ENCODE peak calls at places on chromosomes 11 and 22, in seven cellular contexts. One of them, this sample, is unnamed.

GRCh38 chr11:132111781-132112380 is 741.5 kb downstream of the NTM start:
- DNase-seq in A549: no peak
- DNase-seq in HAP-1: no peak
- DNase-seq in astrocyte of the spinal cord: peak
- DNase-seq in skeletal muscle cell: peak
- DNase-seq in neural progenitor cell: no peak
- DNase-seq in tibial nerve: no peak
- DNase-seq in this sample: no peak

GRCh38 chr22:43110927-43111623 is 525 bp downstream of the BIK start:
- DNase-seq in astrocyte of the spinal cord: no peak
- DNase-seq in tibial nerve: no peak
- DNase-seq in neural progenitor cell: peak
- DNase-seq in HAP-1: peak
- DNase-seq in skeletal muscle cell: no peak
- DNase-seq in A549: no peak
- DNase-seq in this sample: no peak

GRCh38 chr11:11856638-11857037 is 14.9 kb downstream of the USP47 start:
- DNase-seq in neural progenitor cell: no peak
- DNase-seq in HAP-1: no peak
- DNase-seq in astrocyte of the spinal cord: peak
- DNase-seq in skeletal muscle cell: no peak
- DNase-seq in A549: no peak
- DNase-seq in tibial nerve: no peak
- DNase-seq in this sample: peak

GRCh38 chr11:82843057-82843795 is 57.0 kb downstream of the PRCP start:
- DNase-seq in neural progenitor cell: no peak
- DNase-seq in A549: no peak
- DNase-seq in tibial nerve: no peak
- DNase-seq in HAP-1: no peak
- DNase-seq in astrocyte of the spinal cord: no peak
- DNase-seq in skeletal muscle cell: no peak
- DNase-seq in this sample: no peak

GRCh38 chr11:11373934-11374333 is 20.9 kb upstream of the CSNK2A3 start:
- DNase-seq in neural progenitor cell: peak
- DNase-seq in astrocyte of the spinal cord: no peak
- DNase-seq in tibial nerve: no peak
- DNase-seq in skeletal muscle cell: no peak
- DNase-seq in A549: no peak
- DNase-seq in HAP-1: no peak
- DNase-seq in this sample: no peak

GRCh38 chr11:26792956-26793355 is 71.1 kb upstream of the SLC5A12 start:
- DNase-seq in HAP-1: no peak
- DNase-seq in tibial nerve: no peak
- DNase-seq in skeletal muscle cell: no peak
- DNase-seq in A549: no peak
- DNase-seq in astrocyte of the spinal cord: peak
- DNase-seq in neural progenitor cell: no peak
- DNase-seq in this sample: no peak

GRCh38 chr11:80937831-80938230 is 1497.0 kb upstream of the TENM4 start:
- DNase-seq in skeletal muscle cell: no peak
- DNase-seq in tibial nerve: no peak
- DNase-seq in astrocyte of the spinal cord: peak
- DNase-seq in A549: no peak
- DNase-seq in HAP-1: no peak
- DNase-seq in neural progenitor cell: no peak
- DNase-seq in this sample: no peak

GRCh38 chr11:84412862-84413261 is 1126.7 kb upstream of the CCDC90B start:
- DNase-seq in skeletal muscle cell: no peak
- DNase-seq in A549: no peak
- DNase-seq in neural progenitor cell: no peak
- DNase-seq in tibial nerve: no peak
- DNase-seq in astrocyte of the spinal cord: no peak
- DNase-seq in HAP-1: no peak
- DNase-seq in this sample: no peak

GRCh38 chr22:49307071-49307830 is 520.4 kb downstream of the BRD1 start:
- DNase-seq in neural progenitor cell: no peak
- DNase-seq in astrocyte of the spinal cord: no peak
- DNase-seq in tibial nerve: no peak
- DNase-seq in HAP-1: no peak
- DNase-seq in skeletal muscle cell: no peak
- DNase-seq in A549: no peak
- DNase-seq in this sample: no peak

GRCh38 chr22:36442506-36443197 is 38.8 kb downstream of the TXN2 start:
- DNase-seq in astrocyte of the spinal cord: no peak
- DNase-seq in neural progenitor cell: no peak
- DNase-seq in skeletal muscle cell: no peak
- DNase-seq in A549: no peak
- DNase-seq in HAP-1: no peak
- DNase-seq in tibial nerve: no peak
- DNase-seq in this sample: no peak

GRCh38 chr11:61700221-61700620 is 20.0 kb downstream of the DAGLA start:
- DNase-seq in tibial nerve: no peak
- DNase-seq in astrocyte of the spinal cord: peak
- DNase-seq in skeletal muscle cell: no peak
- DNase-seq in HAP-1: no peak
- DNase-seq in A549: peak
- DNase-seq in neural progenitor cell: no peak
- DNase-seq in this sample: no peak

GRCh38 chr11:45885274-45885920 is at the start of gene MAPK8IP1:
- DNase-seq in tibial nerve: no peak
- DNase-seq in A549: no peak
- DNase-seq in astrocyte of the spinal cord: no peak
- DNase-seq in neural progenitor cell: peak
- DNase-seq in skeletal muscle cell: no peak
- DNase-seq in HAP-1: peak
- DNase-seq in this sample: peak

GRCh38 chr22:36332623-36333331 is 55.0 kb downstream of the MYH9 start:
- DNase-seq in neural progenitor cell: no peak
- DNase-seq in skeletal muscle cell: peak
- DNase-seq in A549: no peak
- DNase-seq in HAP-1: no peak
- DNase-seq in tibial nerve: no peak
- DNase-seq in astrocyte of the spinal cord: peak
- DNase-seq in this sample: peak

GRCh38 chr11:120336641-120337132 is 474 bp downstream of the ARHGEF12 start:
- DNase-seq in A549: peak
- DNase-seq in HAP-1: peak
- DNase-seq in neural progenitor cell: no peak
- DNase-seq in tibial nerve: no peak
- DNase-seq in astrocyte of the spinal cord: peak
- DNase-seq in skeletal muscle cell: no peak
- DNase-seq in this sample: no peak

DNA sequence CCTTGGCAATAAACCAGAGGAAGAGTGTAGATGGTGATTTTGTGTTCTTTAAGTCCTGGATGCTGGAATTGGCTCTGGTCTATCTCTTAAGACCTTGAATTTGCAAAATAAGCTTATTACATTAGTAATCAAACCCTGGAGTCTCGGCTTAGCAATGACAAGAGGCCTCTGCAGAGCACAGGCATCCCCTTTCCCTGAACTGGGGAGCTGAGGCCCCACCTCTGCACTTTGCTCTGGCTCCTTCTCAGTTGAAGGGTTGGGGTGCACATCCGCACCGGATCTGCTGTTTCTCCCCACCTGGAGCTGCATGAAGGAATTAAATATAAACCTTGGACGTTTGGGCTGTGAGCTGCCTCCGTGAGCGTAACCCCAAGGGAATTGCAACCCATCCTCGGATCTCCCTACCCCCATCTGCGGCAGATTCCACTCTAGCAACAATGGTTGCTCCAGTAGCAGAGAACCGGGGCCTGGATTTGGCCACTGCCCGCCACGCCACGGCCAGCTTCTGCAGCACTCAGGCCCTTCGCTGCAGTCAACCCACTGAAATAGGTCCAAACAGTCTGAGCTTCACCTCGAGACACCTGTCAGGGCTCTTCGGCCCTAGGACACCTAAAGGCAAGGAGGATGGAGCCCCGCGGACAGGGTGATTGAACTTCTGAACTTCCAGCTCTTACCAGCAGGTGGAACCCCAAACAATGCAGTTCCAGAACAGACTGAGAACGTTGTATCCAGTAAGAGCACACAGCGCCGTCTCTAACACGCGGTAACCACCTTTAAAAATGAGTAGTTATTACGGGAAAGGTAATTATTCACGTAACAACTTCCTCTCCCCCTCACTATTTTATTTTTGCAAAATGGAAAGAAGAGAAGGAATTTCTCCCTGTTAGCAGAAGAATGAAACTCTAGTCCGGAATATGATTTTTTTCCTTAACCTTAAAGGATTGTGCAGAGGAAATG is 54.8 kb upstream of the CAPRIN1 start:
- DNase-seq in neural progenitor cell: peak
- DNase-seq in A549: peak
- DNase-seq in skeletal muscle cell: peak
- DNase-seq in tibial nerve: peak
- DNase-seq in HAP-1: peak
- DNase-seq in astrocyte of the spinal cord: peak
- DNase-seq in this sample: peak
- H3K4me3 ChIP-seq in neural progenitor cell: no peak
- H3K4me3 ChIP-seq in A549: peak
- H3K4me3 ChIP-seq in skeletal muscle cell: peak
- H3K4me3 ChIP-seq in tibial nerve: no peak
- H3K4me3 ChIP-seq in HAP-1: no peak
- H3K4me3 ChIP-seq in astrocyte of the spinal cord: no peak
- H3K4me3 ChIP-seq in this sample: no peak

DNA sequence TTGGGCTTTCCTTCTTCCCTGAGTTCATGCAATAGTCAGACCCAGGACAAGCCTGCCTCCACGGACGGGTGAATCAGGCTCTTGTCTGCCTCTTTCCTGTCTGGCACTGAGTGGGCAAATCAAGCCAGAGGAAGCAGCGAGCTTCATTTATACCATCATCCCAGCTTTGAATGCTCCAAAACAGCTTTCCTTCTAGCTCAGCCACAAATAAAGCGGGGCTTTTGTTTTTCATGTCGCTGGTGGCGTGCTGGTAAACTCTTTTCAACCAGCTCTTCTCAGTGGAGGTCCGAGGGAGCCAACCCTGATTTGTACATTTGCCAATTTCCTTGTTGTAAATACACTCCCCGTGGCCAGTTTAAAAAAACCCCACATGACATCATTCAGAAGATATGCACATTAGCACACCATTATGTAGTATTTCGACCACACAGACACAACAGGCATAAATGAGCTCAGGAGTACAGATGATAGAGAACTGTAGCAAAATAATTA is 8.6 kb downstream of the C11orf91 start:
- DNase-seq in astrocyte of the spinal cord: peak
- DNase-seq in A549: peak
- DNase-seq in skeletal muscle cell: peak
- DNase-seq in neural progenitor cell: peak
- DNase-seq in tibial nerve: peak
- DNase-seq in HAP-1: no peak
- DNase-seq in this sample: no peak
- H3K4me3 ChIP-seq in astrocyte of the spinal cord: no peak
- H3K4me3 ChIP-seq in A549: no peak
- H3K4me3 ChIP-seq in skeletal muscle cell: peak
- H3K4me3 ChIP-seq in neural progenitor cell: no peak
- H3K4me3 ChIP-seq in tibial nerve: no peak
- H3K4me3 ChIP-seq in HAP-1: no peak
- H3K4me3 ChIP-seq in this sample: no peak

DNA sequence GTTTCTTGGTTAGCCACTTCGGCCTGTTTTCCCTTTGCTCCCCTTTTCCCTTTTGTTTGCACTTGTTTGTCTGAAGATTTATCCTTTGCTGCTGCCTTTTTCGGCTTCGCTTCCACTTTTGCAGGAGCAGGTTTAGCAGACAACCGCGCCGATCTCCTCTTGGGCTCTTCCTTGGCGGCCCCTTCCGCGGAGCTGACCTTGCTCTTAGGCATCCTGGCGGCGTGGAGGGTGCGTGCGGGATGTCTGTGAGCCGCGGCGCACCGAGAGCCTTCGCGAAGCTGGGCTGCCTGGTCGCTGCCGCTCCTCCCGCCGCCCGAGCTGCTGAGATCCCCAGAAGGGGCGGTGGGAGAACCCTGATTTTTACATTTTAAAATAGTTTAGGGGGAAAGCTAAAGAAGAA is 105.3 kb upstream of the RRM1 start:
- DNase-seq in A549: no peak
- DNase-seq in astrocyte of the spinal cord: peak
- DNase-seq in neural progenitor cell: peak
- DNase-seq in tibial nerve: no peak
- DNase-seq in skeletal muscle cell: no peak
- DNase-seq in HAP-1: no peak
- DNase-seq in this sample: no peak
- H3K4me3 ChIP-seq in A549: no peak
- H3K4me3 ChIP-seq in astrocyte of the spinal cord: peak
- H3K4me3 ChIP-seq in neural progenitor cell: peak
- H3K4me3 ChIP-seq in tibial nerve: no peak
- H3K4me3 ChIP-seq in skeletal muscle cell: no peak
- H3K4me3 ChIP-seq in HAP-1: no peak
- H3K4me3 ChIP-seq in this sample: no peak

GRCh38 chr11:109423114-109423859 is 1.3 kb downstream of the C11orf87 start:
- DNase-seq in HAP-1: no peak
- DNase-seq in neural progenitor cell: peak
- DNase-seq in astrocyte of the spinal cord: peak
- DNase-seq in tibial nerve: no peak
- DNase-seq in skeletal muscle cell: no peak
- DNase-seq in A549: no peak
- DNase-seq in this sample: no peak
- H3K4me3 ChIP-seq in HAP-1: no peak
- H3K4me3 ChIP-seq in neural progenitor cell: peak
- H3K4me3 ChIP-seq in astrocyte of the spinal cord: peak
- H3K4me3 ChIP-seq in tibial nerve: no peak
- H3K4me3 ChIP-seq in skeletal muscle cell: peak
- H3K4me3 ChIP-seq in A549: peak
- H3K4me3 ChIP-seq in this sample: no peak

GRCh38 chr22:19360300-19360792 is 68.8 kb upstream of the CLTCL1 start:
- DNase-seq in A549: no peak
- DNase-seq in astrocyte of the spinal cord: no peak
- DNase-seq in skeletal muscle cell: no peak
- DNase-seq in HAP-1: no peak
- DNase-seq in tibial nerve: no peak
- DNase-seq in neural progenitor cell: no peak
- DNase-seq in this sample: no peak
- H3K4me3 ChIP-seq in A549: no peak
- H3K4me3 ChIP-seq in astrocyte of the spinal cord: no peak
- H3K4me3 ChIP-seq in skeletal muscle cell: no peak
- H3K4me3 ChIP-seq in HAP-1: no peak
- H3K4me3 ChIP-seq in tibial nerve: no peak
- H3K4me3 ChIP-seq in neural progenitor cell: no peak
- H3K4me3 ChIP-seq in this sample: no peak

DNA sequence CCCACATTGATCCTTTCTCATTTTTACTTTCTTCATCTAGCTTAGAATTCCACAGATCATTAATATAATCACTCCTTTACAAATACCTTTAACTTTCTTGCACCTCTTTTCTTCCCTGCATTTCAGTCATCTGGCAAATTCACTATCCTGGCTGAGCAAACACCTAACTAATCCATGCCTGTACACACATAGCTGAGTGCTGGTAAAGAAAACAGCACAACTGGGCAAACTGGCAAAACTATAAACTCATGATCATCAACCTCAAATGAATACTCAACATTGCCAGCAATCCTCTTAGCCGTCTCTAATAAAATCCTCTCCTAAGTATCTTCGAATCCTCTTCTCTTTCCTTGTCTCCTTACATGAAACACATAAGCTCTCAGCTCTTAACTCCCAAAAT is 52.4 kb downstream of the PICALM start:
- DNase-seq in astrocyte of the spinal cord: no peak
- DNase-seq in A549: no peak
- DNase-seq in neural progenitor cell: no peak
- DNase-seq in skeletal muscle cell: no peak
- DNase-seq in HAP-1: no peak
- DNase-seq in tibial nerve: no peak
- DNase-seq in this sample: no peak
- H3K4me3 ChIP-seq in astrocyte of the spinal cord: no peak
- H3K4me3 ChIP-seq in A549: no peak
- H3K4me3 ChIP-seq in neural progenitor cell: no peak
- H3K4me3 ChIP-seq in skeletal muscle cell: no peak
- H3K4me3 ChIP-seq in HAP-1: no peak
- H3K4me3 ChIP-seq in tibial nerve: no peak
- H3K4me3 ChIP-seq in this sample: no peak

GRCh38 chr11:57180141-57180561 is 1.6 kb upstream of the LRRC55 start:
- DNase-seq in astrocyte of the spinal cord: no peak
- DNase-seq in skeletal muscle cell: no peak
- DNase-seq in tibial nerve: no peak
- DNase-seq in neural progenitor cell: peak
- DNase-seq in A549: no peak
- DNase-seq in HAP-1: no peak
- DNase-seq in this sample: no peak
- H3K4me3 ChIP-seq in astrocyte of the spinal cord: no peak
- H3K4me3 ChIP-seq in skeletal muscle cell: no peak
- H3K4me3 ChIP-seq in tibial nerve: no peak
- H3K4me3 ChIP-seq in neural progenitor cell: peak
- H3K4me3 ChIP-seq in A549: no peak
- H3K4me3 ChIP-seq in HAP-1: no peak
- H3K4me3 ChIP-seq in this sample: no peak